ENCODE peak calls at places on chromosomes 11 and 22, in six cellular contexts. S, C, D, G, B and X are unnamed samples.

GRCh38 chr11:3087821-3088800 is 30.9 kb upstream of the CARS1 start:
- DNase-seq in S (peak; percentile 59), G (no peak), D (no peak), C (no peak), B (no peak), X (no peak)

GRCh38 chr11:80146231-80146630 is 705.4 kb upstream of the TENM4 start:
- DNase-seq in D (no peak), C (no peak), B (no peak), G (no peak), S (no peak), X (peak; percentile 11)

GRCh38 chr11:103295704-103296103 is 186.5 kb downstream of the DYNC2H1 start:
- DNase-seq in G (no peak), S (no peak), C (no peak), D (no peak), B (no peak), X (no peak)

GRCh38 chr11:77111946-77112345 is 9.3 kb downstream of the OMP start:
- DNase-seq in B (no peak), C (no peak), S (no peak), G (no peak), D (no peak), X (no peak)

GRCh38 chr11:30568933-30569332 is 17.2 kb downstream of the MPPED2 start:
- DNase-seq in G (no peak), B (no peak), C (no peak), D (no peak), S (no peak), X (no peak)

GRCh38 chr11:111785886-111786412 is 19.8 kb upstream of the PPP2R1B start:
- DNase-seq in D (no peak), B (no peak), C (no peak), S (no peak), G (no peak), X (no peak)

GRCh38 chr11:86442420-86442819 is 67.7 kb downstream of the CCDC81 start:
- DNase-seq in G (peak; percentile 34), S (no peak), C (peak; percentile 43), D (no peak), B (no peak), X (no peak)

GRCh38 chr22:49966716-49967332 is 6.3 kb downstream of the PIM3 start:
- DNase-seq in D (no peak), C (no peak), G (peak; percentile 33), S (peak; percentile 87), B (no peak), X (no peak)

GRCh38 chr11:74675761-74676160 is 55.5 kb downstream of the CHRDL2 start:
- DNase-seq in B (no peak), C (no peak), G (no peak), S (no peak), D (no peak), X (no peak)

GRCh38 chr11:122715883-122716282 is 60.4 kb downstream of the UBASH3B start:
- DNase-seq in C (no peak), D (no peak), S (no peak), B (no peak), G (no peak), X (no peak)

GRCh38 chr11:128663824-128664223 is 30.0 kb upstream of the FLI1 start:
- DNase-seq in D (no peak), C (no peak), B (no peak), S (no peak), G (no peak), X (no peak)

GRCh38 chr11:100932474-100933100 is 197.0 kb downstream of the PGR start:
- DNase-seq in B (no peak), D (no peak), C (no peak), G (peak; percentile 50), S (no peak), X (peak; percentile 30)

GRCh38 chr11:113603277-113604059 is 102.6 kb downstream of the TMPRSS5 start:
- DNase-seq in G (no peak), S (no peak), B (no peak), D (no peak), C (no peak), X (no peak)

GRCh38 chr22:41917906-41918791 is 3.3 kb upstream of the SHISA8 start:
- DNase-seq in B (no peak), G (peak; percentile 36), S (no peak), C (no peak), D (no peak), X (peak; percentile 23)

GRCh38 chr11:86101941-86102407 is 33.1 kb upstream of the PICALM start:
- DNase-seq in D (no peak), B (no peak), G (peak; percentile 18), S (no peak), C (no peak), X (no peak)

GRCh38 chr22:19060356-19061009 is 61.7 kb downstream of the DGCR2 start:
- DNase-seq in G (peak; percentile 81), S (no peak), C (no peak), B (no peak), D (no peak), X (no peak)

GRCh38 chr22:17910561-17911311 is 113.6 kb downstream of the MICAL3 start:
- DNase-seq in D (peak; percentile 79), B (no peak), C (no peak), G (peak; percentile 89), S (peak; percentile 86), X (no peak)

GRCh38 chr11:44760917-44761545 is 34.3 kb downstream of the TSPAN18 start:
- DNase-seq in S (no peak), G (peak; percentile 90), D (peak; percentile 67), B (no peak), C (no peak), X (no peak)

GRCh38 chr22:21980547-21980946 is 2.0 kb downstream of the TOP3B start:
- DNase-seq in B (no peak), S (no peak), D (no peak), C (no peak), G (no peak), X (no peak)

GRCh38 chr11:132779487-132779886 is 752.8 kb downstream of the OPCML start:
- DNase-seq in G (peak; percentile 4), D (peak; percentile 13), B (no peak), C (no peak), S (no peak), X (no peak)

GRCh38 chr22:46233231-46233630 is 16.9 kb downstream of the CDPF1 start:
- DNase-seq in B (no peak), C (no peak), D (no peak), G (no peak), S (peak; percentile 88), X (no peak)

GRCh38 chr11:7143908-7144307 is 55.1 kb downstream of the RBMXL2 start:
- DNase-seq in C (no peak), B (no peak), D (no peak), G (peak; percentile 21), S (no peak), X (peak; percentile 13)

GRCh38 chr22:38799265-38800002 is 5.5 kb upstream of the DNAL4 start:
- DNase-seq in S (no peak), C (no peak), G (no peak), B (no peak), D (peak; percentile 86), X (no peak)